ENCODE peak calls at places on chromosome 11, in eight cellular contexts. One of them, this sample, is unnamed.

GRCh38 chr11:102761646-102762238 is 18.7 kb downstream of the MMP10 start:
- DNase-seq in B cell: no peak
- DNase-seq in NCI-H1417: no peak
- DNase-seq in T-cell: no peak
- DNase-seq in EH: peak; percentile 82
- DNase-seq in Calu3: no peak
- DNase-seq in AG20443: peak; percentile 17
- DNase-seq in activated CD8-positive, alpha-beta memory T cell treated with anti-CD3 and anti-CD28 coated beads, Interleukin-2, amount 50 U/mL, for 4 hours: no peak
- DNase-seq in this sample: no peak

GRCh38 chr11:102955624-102956023 is at the start of gene MMP13:
- DNase-seq in AG20443: no peak
- DNase-seq in activated CD8-positive, alpha-beta memory T cell treated with anti-CD3 and anti-CD28 coated beads, Interleukin-2, amount 50 U/mL, for 4 hours: no peak
- DNase-seq in EH: no peak
- DNase-seq in T-cell: no peak
- DNase-seq in Calu3: no peak
- DNase-seq in NCI-H1417: no peak
- DNase-seq in B cell: no peak
- DNase-seq in this sample: no peak

GRCh38 chr11:20045098-20045688 is 115.1 kb downstream of the DBX1 start:
- DNase-seq in activated CD8-positive, alpha-beta memory T cell treated with anti-CD3 and anti-CD28 coated beads, Interleukin-2, amount 50 U/mL, for 4 hours: no peak
- DNase-seq in B cell: no peak
- DNase-seq in NCI-H1417: no peak
- DNase-seq in Calu3: no peak
- DNase-seq in AG20443: no peak
- DNase-seq in T-cell: no peak
- DNase-seq in EH: no peak
- DNase-seq in this sample: no peak

GRCh38 chr11:45332486-45332934 is 46.4 kb upstream of the SYT13 start:
- DNase-seq in activated CD8-positive, alpha-beta memory T cell treated with anti-CD3 and anti-CD28 coated beads, Interleukin-2, amount 50 U/mL, for 4 hours: peak; percentile 45
- DNase-seq in EH: peak; percentile 43
- DNase-seq in AG20443: peak; percentile 79
- DNase-seq in T-cell: peak; percentile 46
- DNase-seq in B cell: peak; percentile 62
- DNase-seq in Calu3: peak; percentile 36
- DNase-seq in NCI-H1417: peak; percentile 76
- DNase-seq in this sample: peak; percentile 45

GRCh38 chr11:33654594-33654993 is 46.0 kb downstream of the C11orf91 start:
- DNase-seq in activated CD8-positive, alpha-beta memory T cell treated with anti-CD3 and anti-CD28 coated beads, Interleukin-2, amount 50 U/mL, for 4 hours: no peak
- DNase-seq in NCI-H1417: no peak
- DNase-seq in Calu3: no peak
- DNase-seq in T-cell: no peak
- DNase-seq in B cell: no peak
- DNase-seq in EH: no peak
- DNase-seq in AG20443: no peak
- DNase-seq in this sample: no peak

GRCh38 chr11:88979641-88980040 is 86.1 kb downstream of the GRM5 start:
- DNase-seq in Calu3: no peak
- DNase-seq in EH: peak; percentile 77
- DNase-seq in B cell: no peak
- DNase-seq in T-cell: no peak
- DNase-seq in activated CD8-positive, alpha-beta memory T cell treated with anti-CD3 and anti-CD28 coated beads, Interleukin-2, amount 50 U/mL, for 4 hours: no peak
- DNase-seq in NCI-H1417: no peak
- DNase-seq in AG20443: peak; percentile 23
- DNase-seq in this sample: no peak

GRCh38 chr11:67372232-67372992 is 986 bp downstream of the CLCF1 start:
- DNase-seq in AG20443: peak; percentile 49
- DNase-seq in activated CD8-positive, alpha-beta memory T cell treated with anti-CD3 and anti-CD28 coated beads, Interleukin-2, amount 50 U/mL, for 4 hours: no peak
- DNase-seq in B cell: no peak
- DNase-seq in Calu3: no peak
- DNase-seq in NCI-H1417: no peak
- DNase-seq in T-cell: no peak
- DNase-seq in EH: no peak
- DNase-seq in this sample: no peak

GRCh38 chr11:60871378-60872061 is 4.2 kb downstream of the ZP1 start:
- DNase-seq in activated CD8-positive, alpha-beta memory T cell treated with anti-CD3 and anti-CD28 coated beads, Interleukin-2, amount 50 U/mL, for 4 hours: no peak
- DNase-seq in B cell: no peak
- DNase-seq in NCI-H1417: no peak
- DNase-seq in EH: peak; percentile 74
- DNase-seq in T-cell: no peak
- DNase-seq in Calu3: no peak
- DNase-seq in AG20443: peak; percentile 48
- DNase-seq in this sample: no peak

GRCh38 chr11:36093548-36093947 is 149.7 kb downstream of the LDLRAD3 start:
- DNase-seq in EH: no peak
- DNase-seq in T-cell: no peak
- DNase-seq in NCI-H1417: no peak
- DNase-seq in AG20443: no peak
- DNase-seq in Calu3: no peak
- DNase-seq in B cell: no peak
- DNase-seq in activated CD8-positive, alpha-beta memory T cell treated with anti-CD3 and anti-CD28 coated beads, Interleukin-2, amount 50 U/mL, for 4 hours: no peak
- DNase-seq in this sample: no peak

GRCh38 chr11:17972987-17973386 is 39.9 kb downstream of the SERGEF start:
- DNase-seq in Calu3: peak; percentile 32
- DNase-seq in EH: peak; percentile 81
- DNase-seq in NCI-H1417: peak; percentile 21
- DNase-seq in T-cell: no peak
- DNase-seq in AG20443: peak; percentile 90
- DNase-seq in activated CD8-positive, alpha-beta memory T cell treated with anti-CD3 and anti-CD28 coated beads, Interleukin-2, amount 50 U/mL, for 4 hours: no peak
- DNase-seq in B cell: no peak
- DNase-seq in this sample: peak; percentile 49

GRCh38 chr11:27041141-27041869 is 690 bp downstream of the BBOX1 start:
- DNase-seq in B cell: no peak
- DNase-seq in AG20443: no peak
- DNase-seq in EH: no peak
- DNase-seq in Calu3: no peak
- DNase-seq in T-cell: no peak
- DNase-seq in activated CD8-positive, alpha-beta memory T cell treated with anti-CD3 and anti-CD28 coated beads, Interleukin-2, amount 50 U/mL, for 4 hours: no peak
- DNase-seq in NCI-H1417: no peak
- DNase-seq in this sample: no peak

GRCh38 chr11:68550485-68550817 is 89.9 kb downstream of the PPP6R3 start:
- DNase-seq in activated CD8-positive, alpha-beta memory T cell treated with anti-CD3 and anti-CD28 coated beads, Interleukin-2, amount 50 U/mL, for 4 hours: peak; percentile 38
- DNase-seq in AG20443: no peak
- DNase-seq in NCI-H1417: no peak
- DNase-seq in Calu3: no peak
- DNase-seq in T-cell: no peak
- DNase-seq in B cell: no peak
- DNase-seq in EH: no peak
- DNase-seq in this sample: no peak

GRCh38 chr11:126862664-126863247 is 137.8 kb downstream of the KIRREL3 start:
- DNase-seq in AG20443: no peak
- DNase-seq in activated CD8-positive, alpha-beta memory T cell treated with anti-CD3 and anti-CD28 coated beads, Interleukin-2, amount 50 U/mL, for 4 hours: no peak
- DNase-seq in EH: no peak
- DNase-seq in T-cell: no peak
- DNase-seq in B cell: no peak
- DNase-seq in NCI-H1417: peak; percentile 72
- DNase-seq in Calu3: no peak
- DNase-seq in this sample: no peak

GRCh38 chr11:2700415-2701211 is 819 bp upstream of the KCNQ1OT1 start:
- DNase-seq in AG20443: peak; percentile 70
- DNase-seq in B cell: peak; percentile 64
- DNase-seq in T-cell: no peak
- DNase-seq in EH: peak; percentile 60
- DNase-seq in NCI-H1417: peak; percentile 69
- DNase-seq in activated CD8-positive, alpha-beta memory T cell treated with anti-CD3 and anti-CD28 coated beads, Interleukin-2, amount 50 U/mL, for 4 hours: peak; percentile 28
- DNase-seq in Calu3: peak; percentile 53
- DNase-seq in this sample: no peak

GRCh38 chr11:44792171-44792570 is 65.4 kb downstream of the TSPAN18 start:
- DNase-seq in NCI-H1417: no peak
- DNase-seq in T-cell: no peak
- DNase-seq in EH: no peak
- DNase-seq in activated CD8-positive, alpha-beta memory T cell treated with anti-CD3 and anti-CD28 coated beads, Interleukin-2, amount 50 U/mL, for 4 hours: no peak
- DNase-seq in B cell: no peak
- DNase-seq in AG20443: no peak
- DNase-seq in Calu3: no peak
- DNase-seq in this sample: no peak

GRCh38 chr11:63610604-63611394 is 3.4 kb downstream of the PLAAT3 start:
- DNase-seq in EH: no peak
- DNase-seq in T-cell: no peak
- DNase-seq in Calu3: peak; percentile 59
- DNase-seq in NCI-H1417: peak; percentile 78
- DNase-seq in B cell: no peak
- DNase-seq in activated CD8-positive, alpha-beta memory T cell treated with anti-CD3 and anti-CD28 coated beads, Interleukin-2, amount 50 U/mL, for 4 hours: no peak
- DNase-seq in AG20443: no peak
- DNase-seq in this sample: peak; percentile 84

GRCh38 chr11:125448136-125448535 is 47.9 kb downstream of the FEZ1 start:
- DNase-seq in EH: peak; percentile 46
- DNase-seq in activated CD8-positive, alpha-beta memory T cell treated with anti-CD3 and anti-CD28 coated beads, Interleukin-2, amount 50 U/mL, for 4 hours: no peak
- DNase-seq in NCI-H1417: no peak
- DNase-seq in T-cell: no peak
- DNase-seq in AG20443: peak; percentile 77
- DNase-seq in Calu3: peak; percentile 17
- DNase-seq in B cell: no peak
- DNase-seq in this sample: no peak

GRCh38 chr11:80586464-80586863 is 1145.6 kb upstream of the TENM4 start:
- DNase-seq in NCI-H1417: no peak
- DNase-seq in B cell: no peak
- DNase-seq in T-cell: no peak
- DNase-seq in Calu3: no peak
- DNase-seq in activated CD8-positive, alpha-beta memory T cell treated with anti-CD3 and anti-CD28 coated beads, Interleukin-2, amount 50 U/mL, for 4 hours: no peak
- DNase-seq in EH: no peak
- DNase-seq in AG20443: no peak
- DNase-seq in this sample: no peak

GRCh38 chr11:131491503-131491902 is 121.1 kb downstream of the NTM start:
- DNase-seq in B cell: no peak
- DNase-seq in T-cell: no peak
- DNase-seq in Calu3: no peak
- DNase-seq in NCI-H1417: no peak
- DNase-seq in EH: peak; percentile 27
- DNase-seq in AG20443: no peak
- DNase-seq in activated CD8-positive, alpha-beta memory T cell treated with anti-CD3 and anti-CD28 coated beads, Interleukin-2, amount 50 U/mL, for 4 hours: no peak
- DNase-seq in this sample: no peak

GRCh38 chr11:66106786-66107599 is 36.9 kb downstream of the PACS1 start:
- DNase-seq in Calu3: no peak
- DNase-seq in EH: peak; percentile 65
- DNase-seq in T-cell: no peak
- DNase-seq in NCI-H1417: no peak
- DNase-seq in AG20443: peak; percentile 12
- DNase-seq in activated CD8-positive, alpha-beta memory T cell treated with anti-CD3 and anti-CD28 coated beads, Interleukin-2, amount 50 U/mL, for 4 hours: no peak
- DNase-seq in B cell: no peak
- DNase-seq in this sample: no peak

GRCh38 chr11:69010361-69010891 is 2.6 kb downstream of the MRGPRF start:
- DNase-seq in NCI-H1417: no peak
- DNase-seq in activated CD8-positive, alpha-beta memory T cell treated with anti-CD3 and anti-CD28 coated beads, Interleukin-2, amount 50 U/mL, for 4 hours: no peak
- DNase-seq in B cell: no peak
- DNase-seq in AG20443: no peak
- DNase-seq in T-cell: no peak
- DNase-seq in EH: peak; percentile 54
- DNase-seq in Calu3: peak; percentile 19
- DNase-seq in this sample: no peak

GRCh38 chr11:58047818-58048217 is 17.1 kb downstream of the OR6Q1 start:
- DNase-seq in Calu3: no peak
- DNase-seq in activated CD8-positive, alpha-beta memory T cell treated with anti-CD3 and anti-CD28 coated beads, Interleukin-2, amount 50 U/mL, for 4 hours: no peak
- DNase-seq in B cell: no peak
- DNase-seq in AG20443: no peak
- DNase-seq in T-cell: no peak
- DNase-seq in NCI-H1417: no peak
- DNase-seq in EH: no peak
- DNase-seq in this sample: no peak

GRCh38 chr11:5245155-5245554 is 4.5 kb downstream of the HBG1 start:
- DNase-seq in T-cell: no peak
- DNase-seq in AG20443: no peak
- DNase-seq in NCI-H1417: no peak
- DNase-seq in EH: no peak
- DNase-seq in B cell: no peak
- DNase-seq in Calu3: no peak
- DNase-seq in activated CD8-positive, alpha-beta memory T cell treated with anti-CD3 and anti-CD28 coated beads, Interleukin-2, amount 50 U/mL, for 4 hours: no peak
- DNase-seq in this sample: no peak

GRCh38 chr11:56750190-56750589 is 1.7 kb upstream of the OR9G4 start:
- DNase-seq in NCI-H1417: no peak
- DNase-seq in Calu3: no peak
- DNase-seq in EH: no peak
- DNase-seq in activated CD8-positive, alpha-beta memory T cell treated with anti-CD3 and anti-CD28 coated beads, Interleukin-2, amount 50 U/mL, for 4 hours: no peak
- DNase-seq in AG20443: no peak
- DNase-seq in T-cell: no peak
- DNase-seq in B cell: no peak
- DNase-seq in this sample: no peak

GRCh38 chr11:48107188-48107704 is 109.4 kb upstream of the OR4B1 start:
- DNase-seq in T-cell: no peak
- DNase-seq in Calu3: no peak
- DNase-seq in NCI-H1417: no peak
- DNase-seq in B cell: peak; percentile 83
- DNase-seq in EH: peak; percentile 80
- DNase-seq in AG20443: peak; percentile 62
- DNase-seq in activated CD8-positive, alpha-beta memory T cell treated with anti-CD3 and anti-CD28 coated beads, Interleukin-2, amount 50 U/mL, for 4 hours: no peak
- DNase-seq in this sample: no peak

GRCh38 chr11:2561283-2562180 is 116.7 kb downstream of the KCNQ1 start:
- DNase-seq in T-cell: no peak
- DNase-seq in Calu3: no peak
- DNase-seq in NCI-H1417: no peak
- DNase-seq in EH: no peak
- DNase-seq in activated CD8-positive, alpha-beta memory T cell treated with anti-CD3 and anti-CD28 coated beads, Interleukin-2, amount 50 U/mL, for 4 hours: peak; percentile 16
- DNase-seq in B cell: no peak
- DNase-seq in AG20443: no peak
- DNase-seq in this sample: no peak

GRCh38 chr11:36219996-36220395 is 69.2 kb downstream of the COMMD9 start:
- DNase-seq in AG20443: no peak
- DNase-seq in Calu3: no peak
- DNase-seq in NCI-H1417: no peak
- DNase-seq in EH: no peak
- DNase-seq in B cell: no peak
- DNase-seq in T-cell: no peak
- DNase-seq in activated CD8-positive, alpha-beta memory T cell treated with anti-CD3 and anti-CD28 coated beads, Interleukin-2, amount 50 U/mL, for 4 hours: no peak
- DNase-seq in this sample: no peak

GRCh38 chr11:41320233-41320993 is 139.0 kb downstream of the LRRC4C start:
- DNase-seq in AG20443: no peak
- DNase-seq in T-cell: no peak
- DNase-seq in activated CD8-positive, alpha-beta memory T cell treated with anti-CD3 and anti-CD28 coated beads, Interleukin-2, amount 50 U/mL, for 4 hours: no peak
- DNase-seq in B cell: no peak
- DNase-seq in EH: no peak
- DNase-seq in NCI-H1417: no peak
- DNase-seq in Calu3: no peak
- DNase-seq in this sample: no peak

GRCh38 chr11:112320668-112321067 is 60.0 kb upstream of the PLET1 start:
- DNase-seq in EH: peak; percentile 92
- DNase-seq in B cell: no peak
- DNase-seq in NCI-H1417: peak; percentile 19
- DNase-seq in Calu3: peak; percentile 72
- DNase-seq in activated CD8-positive, alpha-beta memory T cell treated with anti-CD3 and anti-CD28 coated beads, Interleukin-2, amount 50 U/mL, for 4 hours: no peak
- DNase-seq in AG20443: peak; percentile 70
- DNase-seq in T-cell: no peak
- DNase-seq in this sample: no peak

This sample was measured in COR-L47.